ENCODE peak calls at places on chromosomes 3 and 15, in four cellular contexts. K is CD8-positive, alpha-beta T cell; W is memory B cell; E is tibial artery. P is an unnamed sample.

GRCh38 chr15:97840501-97840900 is 120.0 kb upstream of the ARRDC4 start:
- DNase-seq in W (no peak), K (no peak), E (no peak), P (no peak)

GRCh38 chr15:46409879-46410278 is 775.0 kb downstream of the SQOR start:
- DNase-seq in K (no peak), E (no peak), W (no peak), P (no peak)

GRCh38 chr3:94069242-94069813 is 6.5 kb downstream of the NSUN3 start:
- DNase-seq in E (no peak), W (no peak), K (no peak), P (peak; percentile 49)

GRCh38 chr15:92655178-92655995 is at the start of gene FAM174B:
- DNase-seq in E (no peak), K (peak; percentile 53), W (no peak), P (no peak)

GRCh38 chr3:58333206-58334012 is 717 bp downstream of the PXK start:
- DNase-seq in E (peak; percentile 32), K (peak; percentile 53), W (peak; percentile 48), P (peak; percentile 33)

GRCh38 chr3:195075199-195075940 is 195.6 kb downstream of the XXYLT1 start:
- DNase-seq in E (peak; percentile 2), K (no peak), W (no peak), P (no peak)

GRCh38 chr3:18264331-18264730 is 160.8 kb downstream of the SATB1 start:
- DNase-seq in W (no peak), K (no peak), E (no peak), P (no peak)

GRCh38 chr15:96329403-96329981 is 1.0 kb upstream of the NR2F2 start:
- DNase-seq in W (no peak), E (no peak), K (no peak), P (peak; percentile 60)

GRCh38 chr3:166743463-166744134 is 636.5 kb downstream of the ZBBX start:
- DNase-seq in E (no peak), W (no peak), K (no peak), P (no peak)

GRCh38 chr3:25151497-25151896 is 276.6 kb upstream of the RARB start:
- DNase-seq in W (no peak), K (no peak), E (no peak), P (peak; percentile 33)

GRCh38 chr3:45498532-45498931 is 96.0 kb upstream of the LIMD1 start:
- DNase-seq in K (no peak), W (no peak), E (no peak), P (no peak)

GRCh38 chr3:50112462-50112861 is 23.7 kb downstream of the RBM5 start:
- DNase-seq in K (no peak), E (no peak), W (no peak), P (no peak)

GRCh38 chr15:44798815-44799214 is 62.5 kb downstream of the TRIM69 start:
- DNase-seq in K (no peak), E (no peak), W (no peak), P (no peak)

GRCh38 chr3:149879872-149880271 is 66.9 kb downstream of the RNF13 start:
- DNase-seq in K (no peak), W (no peak), E (peak; percentile 71), P (peak; percentile 83)

GRCh38 chr3:133706033-133706432 is 40.2 kb upstream of the TF start:
- DNase-seq in K (no peak), W (no peak), E (no peak), P (no peak)